ENCODE peak calls at places on chromosomes 1 and 21, in nine cellular contexts. One of them, this sample, is unnamed.

GRCh38 chr1:234737915-234738314 is 127.9 kb upstream of the IRF2BP2 start:
- DNase-seq in effector memory CD4-positive, alpha-beta T cell: no peak
- DNase-seq in uterus: no peak
- DNase-seq in GM06990: no peak
- DNase-seq in psoas muscle: no peak
- DNase-seq in OCI-LY7: no peak
- DNase-seq in body of pancreas: no peak
- DNase-seq in heart left ventricle: no peak
- DNase-seq in endothelial cell of umbilical vein: no peak
- DNase-seq in this sample: no peak

GRCh38 chr1:180842482-180842881 is 70.2 kb upstream of the KIAA1614 start:
- DNase-seq in effector memory CD4-positive, alpha-beta T cell: no peak
- DNase-seq in OCI-LY7: no peak
- DNase-seq in GM06990: no peak
- DNase-seq in endothelial cell of umbilical vein: no peak
- DNase-seq in psoas muscle: no peak
- DNase-seq in body of pancreas: no peak
- DNase-seq in uterus: no peak
- DNase-seq in heart left ventricle: no peak
- DNase-seq in this sample: no peak

GRCh38 chr1:65717815-65718454 is 74.8 kb upstream of the PDE4B start:
- DNase-seq in endothelial cell of umbilical vein: peak
- DNase-seq in uterus: no peak
- DNase-seq in effector memory CD4-positive, alpha-beta T cell: no peak
- DNase-seq in heart left ventricle: no peak
- DNase-seq in body of pancreas: no peak
- DNase-seq in GM06990: no peak
- DNase-seq in OCI-LY7: no peak
- DNase-seq in psoas muscle: no peak
- DNase-seq in this sample: no peak

GRCh38 chr1:66343569-66344325 is 190.2 kb upstream of the SGIP1 start:
- DNase-seq in body of pancreas: no peak
- DNase-seq in GM06990: no peak
- DNase-seq in OCI-LY7: no peak
- DNase-seq in heart left ventricle: no peak
- DNase-seq in endothelial cell of umbilical vein: peak
- DNase-seq in psoas muscle: no peak
- DNase-seq in effector memory CD4-positive, alpha-beta T cell: no peak
- DNase-seq in uterus: no peak
- DNase-seq in this sample: no peak

GRCh38 chr1:18915341-18915740 is 13.0 kb upstream of the ALDH4A1 start:
- DNase-seq in heart left ventricle: no peak
- DNase-seq in effector memory CD4-positive, alpha-beta T cell: no peak
- DNase-seq in GM06990: no peak
- DNase-seq in OCI-LY7: no peak
- DNase-seq in uterus: no peak
- DNase-seq in body of pancreas: no peak
- DNase-seq in endothelial cell of umbilical vein: no peak
- DNase-seq in psoas muscle: no peak
- DNase-seq in this sample: no peak

GRCh38 chr1:160354388-160354985 is 11.3 kb downstream of the NCSTN start:
- DNase-seq in effector memory CD4-positive, alpha-beta T cell: no peak
- DNase-seq in psoas muscle: no peak
- DNase-seq in uterus: no peak
- DNase-seq in GM06990: no peak
- DNase-seq in body of pancreas: no peak
- DNase-seq in endothelial cell of umbilical vein: no peak
- DNase-seq in heart left ventricle: no peak
- DNase-seq in OCI-LY7: peak
- DNase-seq in this sample: peak

GRCh38 chr1:236516929-236517704 is 6.7 kb upstream of the LGALS8 start:
- DNase-seq in OCI-LY7: no peak
- DNase-seq in endothelial cell of umbilical vein: no peak
- DNase-seq in psoas muscle: no peak
- DNase-seq in heart left ventricle: no peak
- DNase-seq in GM06990: no peak
- DNase-seq in uterus: no peak
- DNase-seq in effector memory CD4-positive, alpha-beta T cell: peak
- DNase-seq in body of pancreas: no peak
- DNase-seq in this sample: peak

GRCh38 chr21:28086861-28087581 is 905.7 kb downstream of the LTN1 start:
- DNase-seq in body of pancreas: no peak
- DNase-seq in psoas muscle: no peak
- DNase-seq in effector memory CD4-positive, alpha-beta T cell: no peak
- DNase-seq in GM06990: no peak
- DNase-seq in heart left ventricle: no peak
- DNase-seq in OCI-LY7: peak
- DNase-seq in endothelial cell of umbilical vein: no peak
- DNase-seq in uterus: no peak
- DNase-seq in this sample: no peak

GRCh38 chr1:34460193-34460592 is 283.5 kb downstream of the C1orf94 start:
- DNase-seq in heart left ventricle: no peak
- DNase-seq in body of pancreas: peak
- DNase-seq in uterus: no peak
- DNase-seq in effector memory CD4-positive, alpha-beta T cell: no peak
- DNase-seq in GM06990: peak
- DNase-seq in psoas muscle: peak
- DNase-seq in endothelial cell of umbilical vein: no peak
- DNase-seq in OCI-LY7: peak
- DNase-seq in this sample: peak

GRCh38 chr1:240575976-240576666 is 35.8 kb downstream of the GREM2 start:
- DNase-seq in heart left ventricle: no peak
- DNase-seq in GM06990: peak
- DNase-seq in uterus: no peak
- DNase-seq in effector memory CD4-positive, alpha-beta T cell: peak
- DNase-seq in OCI-LY7: peak
- DNase-seq in endothelial cell of umbilical vein: no peak
- DNase-seq in psoas muscle: no peak
- DNase-seq in body of pancreas: no peak
- DNase-seq in this sample: peak

GRCh38 chr21:44854664-44855446 is 18.6 kb downstream of the PTTG1IP start:
- DNase-seq in GM06990: no peak
- DNase-seq in heart left ventricle: no peak
- DNase-seq in endothelial cell of umbilical vein: no peak
- DNase-seq in effector memory CD4-positive, alpha-beta T cell: no peak
- DNase-seq in psoas muscle: peak
- DNase-seq in OCI-LY7: no peak
- DNase-seq in body of pancreas: no peak
- DNase-seq in uterus: no peak
- DNase-seq in this sample: peak

GRCh38 chr1:27556781-27557595 is 47.0 kb downstream of the AHDC1 start:
- DNase-seq in effector memory CD4-positive, alpha-beta T cell: peak
- DNase-seq in uterus: peak
- DNase-seq in psoas muscle: peak
- DNase-seq in heart left ventricle: peak
- DNase-seq in body of pancreas: peak
- DNase-seq in GM06990: peak
- DNase-seq in endothelial cell of umbilical vein: peak
- DNase-seq in OCI-LY7: peak
- DNase-seq in this sample: peak

GRCh38 chr21:44567481-44568171 is 5.9 kb upstream of the KRTAP10-4 start:
- DNase-seq in heart left ventricle: no peak
- DNase-seq in OCI-LY7: no peak
- DNase-seq in body of pancreas: no peak
- DNase-seq in uterus: no peak
- DNase-seq in endothelial cell of umbilical vein: no peak
- DNase-seq in effector memory CD4-positive, alpha-beta T cell: no peak
- DNase-seq in psoas muscle: no peak
- DNase-seq in GM06990: no peak
- DNase-seq in this sample: no peak

GRCh38 chr1:174769961-174770549 is 229.7 kb upstream of the CACYBP start:
- DNase-seq in body of pancreas: no peak
- DNase-seq in effector memory CD4-positive, alpha-beta T cell: no peak
- DNase-seq in heart left ventricle: no peak
- DNase-seq in psoas muscle: no peak
- DNase-seq in OCI-LY7: peak
- DNase-seq in uterus: no peak
- DNase-seq in endothelial cell of umbilical vein: peak
- DNase-seq in GM06990: peak
- DNase-seq in this sample: peak

GRCh38 chr1:2232255-2232915 is 4.3 kb downstream of the SKI start:
- DNase-seq in heart left ventricle: no peak
- DNase-seq in psoas muscle: no peak
- DNase-seq in uterus: no peak
- DNase-seq in OCI-LY7: no peak
- DNase-seq in GM06990: no peak
- DNase-seq in body of pancreas: no peak
- DNase-seq in effector memory CD4-positive, alpha-beta T cell: no peak
- DNase-seq in endothelial cell of umbilical vein: no peak
- DNase-seq in this sample: no peak
- H3K4me3 ChIP-seq in heart left ventricle: peak
- H3K4me3 ChIP-seq in psoas muscle: peak
- H3K4me3 ChIP-seq in uterus: peak
- H3K4me3 ChIP-seq in OCI-LY7: no peak
- H3K4me3 ChIP-seq in GM06990: no peak
- H3K4me3 ChIP-seq in body of pancreas: no peak
- H3K4me3 ChIP-seq in effector memory CD4-positive, alpha-beta T cell: peak
- H3K4me3 ChIP-seq in endothelial cell of umbilical vein: peak
- H3K4me3 ChIP-seq in this sample: no peak

GRCh38 chr1:13890766-13891165 is 190.8 kb downstream of the PRDM2 start:
- DNase-seq in endothelial cell of umbilical vein: no peak
- DNase-seq in uterus: no peak
- DNase-seq in OCI-LY7: no peak
- DNase-seq in psoas muscle: no peak
- DNase-seq in body of pancreas: no peak
- DNase-seq in heart left ventricle: no peak
- DNase-seq in GM06990: no peak
- DNase-seq in effector memory CD4-positive, alpha-beta T cell: no peak
- DNase-seq in this sample: no peak

GRCh38 chr1:13889495-13889894 is 189.5 kb downstream of the PRDM2 start:
- DNase-seq in psoas muscle: no peak
- DNase-seq in heart left ventricle: no peak
- DNase-seq in body of pancreas: no peak
- DNase-seq in OCI-LY7: no peak
- DNase-seq in endothelial cell of umbilical vein: no peak
- DNase-seq in uterus: no peak
- DNase-seq in effector memory CD4-positive, alpha-beta T cell: no peak
- DNase-seq in GM06990: no peak
- DNase-seq in this sample: no peak

GRCh38 chr1:13892141-13892670 is 192.2 kb downstream of the PRDM2 start:
- DNase-seq in effector memory CD4-positive, alpha-beta T cell: no peak
- DNase-seq in endothelial cell of umbilical vein: no peak
- DNase-seq in psoas muscle: no peak
- DNase-seq in body of pancreas: no peak
- DNase-seq in uterus: no peak
- DNase-seq in heart left ventricle: no peak
- DNase-seq in GM06990: no peak
- DNase-seq in OCI-LY7: no peak
- DNase-seq in this sample: no peak

GRCh38 chr1:13893456-13893855 is 193.5 kb downstream of the PRDM2 start:
- DNase-seq in heart left ventricle: no peak
- DNase-seq in body of pancreas: no peak
- DNase-seq in psoas muscle: no peak
- DNase-seq in GM06990: no peak
- DNase-seq in uterus: no peak
- DNase-seq in endothelial cell of umbilical vein: no peak
- DNase-seq in effector memory CD4-positive, alpha-beta T cell: no peak
- DNase-seq in OCI-LY7: no peak
- DNase-seq in this sample: no peak

DNA sequence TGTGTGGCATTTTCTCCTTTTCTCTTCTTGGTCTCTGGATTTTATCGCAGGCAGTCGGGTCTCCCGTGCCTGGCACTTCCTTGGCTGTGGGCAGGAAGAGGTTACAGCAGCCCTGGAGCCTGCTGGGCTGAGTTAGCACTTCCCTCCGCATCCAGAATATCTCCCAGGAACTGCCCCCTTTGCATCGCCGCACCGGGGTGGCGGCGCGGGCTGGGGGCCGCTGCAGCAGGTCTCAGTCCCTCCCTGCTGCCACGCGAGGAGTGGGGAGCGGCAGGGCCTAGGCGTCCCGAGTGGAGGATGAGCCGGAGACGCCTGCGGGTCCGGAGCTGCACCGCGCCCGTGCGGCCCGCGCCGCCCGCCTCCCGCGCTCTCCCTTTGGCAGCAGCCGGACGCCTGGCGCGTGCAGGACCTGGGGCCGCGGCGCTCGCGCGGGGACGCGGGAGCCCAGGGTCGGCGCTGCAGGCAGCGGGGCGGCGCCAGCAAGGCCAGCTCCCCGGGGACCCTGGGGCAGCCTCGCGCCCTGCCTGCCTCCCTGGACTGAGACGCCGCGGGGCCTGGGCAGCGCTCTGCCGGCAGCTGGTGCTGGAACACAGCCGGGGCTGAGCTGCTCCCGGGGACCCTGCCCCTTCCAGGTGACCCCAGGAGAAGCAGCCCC is 192.8 kb downstream of the PRDM2 start:
- DNase-seq in GM06990: no peak
- DNase-seq in effector memory CD4-positive, alpha-beta T cell: no peak
- DNase-seq in uterus: no peak
- DNase-seq in OCI-LY7: no peak
- DNase-seq in heart left ventricle: no peak
- DNase-seq in psoas muscle: peak
- DNase-seq in body of pancreas: no peak
- DNase-seq in endothelial cell of umbilical vein: no peak
- DNase-seq in this sample: no peak
- H3K4me3 ChIP-seq in GM06990: no peak
- H3K4me3 ChIP-seq in effector memory CD4-positive, alpha-beta T cell: no peak
- H3K4me3 ChIP-seq in uterus: peak
- H3K4me3 ChIP-seq in OCI-LY7: no peak
- H3K4me3 ChIP-seq in heart left ventricle: peak
- H3K4me3 ChIP-seq in psoas muscle: peak
- H3K4me3 ChIP-seq in body of pancreas: no peak
- H3K4me3 ChIP-seq in endothelial cell of umbilical vein: no peak
- H3K4me3 ChIP-seq in this sample: no peak

GRCh38 chr1:184383772-184384323 is 3.0 kb upstream of the C1orf21 start:
- DNase-seq in effector memory CD4-positive, alpha-beta T cell: no peak
- DNase-seq in endothelial cell of umbilical vein: no peak
- DNase-seq in body of pancreas: no peak
- DNase-seq in OCI-LY7: no peak
- DNase-seq in uterus: no peak
- DNase-seq in GM06990: no peak
- DNase-seq in heart left ventricle: no peak
- DNase-seq in psoas muscle: no peak
- DNase-seq in this sample: no peak
- H3K4me3 ChIP-seq in effector memory CD4-positive, alpha-beta T cell: no peak
- H3K4me3 ChIP-seq in endothelial cell of umbilical vein: no peak
- H3K4me3 ChIP-seq in body of pancreas: no peak
- H3K4me3 ChIP-seq in OCI-LY7: no peak
- H3K4me3 ChIP-seq in uterus: no peak
- H3K4me3 ChIP-seq in GM06990: no peak
- H3K4me3 ChIP-seq in heart left ventricle: no peak
- H3K4me3 ChIP-seq in psoas muscle: no peak
- H3K4me3 ChIP-seq in this sample: no peak

DNA sequence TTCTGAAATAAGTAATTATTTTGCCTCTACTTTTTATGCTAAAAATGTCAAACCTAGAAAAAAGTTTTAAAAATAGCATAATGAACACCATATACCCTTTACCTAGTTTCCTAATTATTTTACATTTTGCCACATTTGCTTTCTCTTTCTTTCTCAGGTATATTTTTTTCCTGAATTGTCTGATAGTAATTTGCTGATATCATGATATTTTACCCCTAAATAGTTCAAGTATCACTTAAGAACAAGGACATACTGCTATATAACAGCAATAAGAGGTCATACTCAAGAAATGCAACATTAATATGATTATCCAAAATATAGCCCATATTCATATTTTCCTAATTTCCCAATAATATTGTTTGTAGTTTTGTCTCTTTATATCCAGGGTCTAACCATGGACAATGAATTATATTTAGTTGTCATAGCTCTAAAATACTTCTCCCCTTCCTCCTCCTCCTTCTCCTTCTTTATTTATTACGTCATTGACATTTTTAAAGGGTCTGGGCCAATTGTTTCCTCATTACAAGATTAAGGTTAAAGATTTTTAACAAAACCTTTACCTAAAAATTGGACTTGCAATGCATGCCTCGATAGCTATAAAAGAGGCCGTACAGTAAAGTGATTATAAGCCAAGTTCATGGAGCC is 20.3 kb upstream of the SMYD2 start:
- DNase-seq in uterus: no peak
- DNase-seq in heart left ventricle: no peak
- DNase-seq in psoas muscle: no peak
- DNase-seq in GM06990: no peak
- DNase-seq in endothelial cell of umbilical vein: no peak
- DNase-seq in body of pancreas: no peak
- DNase-seq in OCI-LY7: no peak
- DNase-seq in effector memory CD4-positive, alpha-beta T cell: no peak
- DNase-seq in this sample: no peak
- H3K4me3 ChIP-seq in uterus: no peak
- H3K4me3 ChIP-seq in heart left ventricle: no peak
- H3K4me3 ChIP-seq in psoas muscle: no peak
- H3K4me3 ChIP-seq in GM06990: no peak
- H3K4me3 ChIP-seq in endothelial cell of umbilical vein: no peak
- H3K4me3 ChIP-seq in body of pancreas: no peak
- H3K4me3 ChIP-seq in OCI-LY7: no peak
- H3K4me3 ChIP-seq in effector memory CD4-positive, alpha-beta T cell: no peak
- H3K4me3 ChIP-seq in this sample: no peak